ENCODE peak calls at places on chromosomes 5 and 9, in seven cellular contexts. G is D721Med; B is nephron progenitor cell; W is GM13977; K is thoracic aorta; H is small intestine; U is stimulated activated CD4-positive, alpha-beta T cell treated with anti-CD3 and anti-CD28 coated beads, Interleukin-12 subunit alpha, Interleukin-12 subunit beta, amount 100 ng/mL, for 4 hours. M is an unnamed sample.

GRCh38 chr5:122755740-122756139 is 19.1 kb upstream of the SNX2 start:
- DNase-seq in H (no peak), W (no peak), G (no peak), U (no peak), K (no peak), B (no peak), M (no peak)

GRCh38 chr5:133912951-133913350 is 55.5 kb downstream of the C5orf15 start:
- DNase-seq in K (no peak), B (no peak), G (no peak), U (no peak), H (no peak), W (no peak), M (no peak)

GRCh38 chr5:92144824-92145223 is 761.7 kb upstream of the ARRDC3 start:
- DNase-seq in K (no peak), H (peak), G (no peak), U (no peak), W (no peak), B (no peak), M (no peak)

GRCh38 chr9:5958273-5958672 is 57.2 kb downstream of the RANBP6 start:
- DNase-seq in W (no peak), G (no peak), K (no peak), U (no peak), B (no peak), H (no peak), M (no peak)

GRCh38 chr5:114223866-114224265 is 138.0 kb upstream of the KCNN2 start:
- DNase-seq in G (no peak), H (no peak), K (no peak), W (peak), B (no peak), U (no peak), M (no peak)

GRCh38 chr9:4620881-4621555 is 41.1 kb upstream of the PLPP6 start:
- DNase-seq in G (no peak), K (no peak), U (no peak), B (no peak), H (no peak), W (no peak), M (no peak)

GRCh38 chr5:96876292-96876850 is at the start of gene ERAP2:
- DNase-seq in G (no peak), K (no peak), B (no peak), U (no peak), W (no peak), H (peak), M (peak)

GRCh38 chr9:2356391-2356790 is 265.2 kb upstream of the VLDLR start:
- DNase-seq in K (no peak), G (no peak), H (no peak), B (no peak), W (no peak), U (no peak), M (no peak)

GRCh38 chr9:3608011-3608410 is 82.2 kb upstream of the RFX3 start:
- DNase-seq in H (no peak), K (no peak), G (no peak), W (peak), B (no peak), U (no peak), M (no peak)

GRCh38 chr5:74044936-74045335 is 418.9 kb downstream of the ARHGEF28 start:
- DNase-seq in H (no peak), B (no peak), U (no peak), K (no peak), G (no peak), W (no peak), M (no peak)

GRCh38 chr5:131589510-131590348 is 45.3 kb downstream of the RAPGEF6 start:
- DNase-seq in U (no peak), W (peak), G (no peak), H (peak), B (peak), K (no peak), M (peak)

GRCh38 chr5:174418809-174419522 is 305.4 kb upstream of the MSX2 start:
- DNase-seq in H (peak), B (peak), G (no peak), U (no peak), W (no peak), K (no peak), M (no peak)

GRCh38 chr5:134063421-134063820 is 51.1 kb upstream of the TCF7 start:
- DNase-seq in G (no peak), B (no peak), H (no peak), W (no peak), K (no peak), U (no peak), M (no peak)

GRCh38 chr5:140054086-140054689 is 11.1 kb upstream of the NRG2 start:
- DNase-seq in B (no peak), H (no peak), W (no peak), G (no peak), U (no peak), K (no peak), M (no peak)

GRCh38 chr5:150065886-150066285 is 20.5 kb downstream of the CSF1R start:
- DNase-seq in U (no peak), H (no peak), B (no peak), W (no peak), G (no peak), K (no peak), M (no peak)

GRCh38 chr9:93083592-93084470 is 12.2 kb upstream of the CARD19 start:
- DNase-seq in G (peak), H (no peak), K (no peak), W (no peak), U (no peak), B (no peak), M (no peak)

GRCh38 chr5:165188555-165189260 is 1683.3 kb downstream of the MAT2B start:
- DNase-seq in B (no peak), H (no peak), U (no peak), G (no peak), K (no peak), W (no peak), M (no peak)

GRCh38 chr9:15354713-15355112 is 47.7 kb upstream of the TTC39B start:
- DNase-seq in H (peak), U (no peak), K (no peak), W (no peak), B (no peak), G (no peak), M (no peak)

GRCh38 chr5:127959152-127959764 is 124.3 kb upstream of the SLC12A2 start:
- DNase-seq in U (no peak), B (no peak), G (no peak), K (no peak), H (peak), W (no peak), M (no peak)

GRCh38 chr5:96142184-96142781 is 180.6 kb upstream of the ELL2 start:
- DNase-seq in B (no peak), U (no peak), G (no peak), W (no peak), K (no peak), H (peak), M (no peak)

GRCh38 chr5:132235340-132235739 is 7.7 kb upstream of the P4HA2 start:
- DNase-seq in U (no peak), H (no peak), B (no peak), K (no peak), G (no peak), W (no peak), M (no peak)

GRCh38 chr5:37477426-37477825 is 98.3 kb downstream of the WDR70 start:
- DNase-seq in K (no peak), H (no peak), G (no peak), W (no peak), B (no peak), U (no peak), M (no peak)

GRCh38 chr9:134895849-134896833 is 15.5 kb downstream of the FCN2 start:
- DNase-seq in K (no peak), W (no peak), B (no peak), H (peak), U (no peak), G (no peak), M (no peak)

GRCh38 chr9:34496149-34496712 is 26.6 kb downstream of the ENHO start:
- DNase-seq in H (no peak), B (no peak), W (no peak), U (no peak), G (no peak), K (no peak), M (no peak)

GRCh38 chr5:145869753-145870152 is 3.1 kb downstream of the GRXCR2 start:
- DNase-seq in U (no peak), B (no peak), H (no peak), W (no peak), K (no peak), G (no peak), M (no peak)

M was measured in GM20000.